ENCODE peak calls at places on chromosome 17, in four cellular contexts. One of them, this sample, is unnamed.

GRCh38 chr17:49571283-49571682 is 4.4 kb upstream of the NXPH3 start:
- DNase-seq in A549: no peak
- DNase-seq in left lung: no peak
- DNase-seq in CD8-positive, alpha-beta T cell: no peak
- DNase-seq in this sample: no peak

GRCh38 chr17:60468371-60468770 is 46.1 kb downstream of the CHCT1 start:
- DNase-seq in left lung: no peak
- DNase-seq in A549: no peak
- DNase-seq in CD8-positive, alpha-beta T cell: no peak
- DNase-seq in this sample: no peak

GRCh38 chr17:79923974-79924638 is 84.9 kb upstream of the CBX4 start:
- DNase-seq in CD8-positive, alpha-beta T cell: peak; percentile 17
- DNase-seq in left lung: no peak
- DNase-seq in A549: no peak
- DNase-seq in this sample: peak; percentile 46

GRCh38 chr17:6497496-6498221 is 53.4 kb downstream of the PIMREG start:
- DNase-seq in left lung: no peak
- DNase-seq in A549: no peak
- DNase-seq in CD8-positive, alpha-beta T cell: no peak
- DNase-seq in this sample: no peak

GRCh38 chr17:63511331-63511730 is 11.8 kb upstream of the KCNH6 start:
- DNase-seq in left lung: no peak
- DNase-seq in A549: no peak
- DNase-seq in CD8-positive, alpha-beta T cell: no peak
- DNase-seq in this sample: no peak

GRCh38 chr17:35170968-35171771 is 23.0 kb downstream of the SLC35G3 start:
- DNase-seq in CD8-positive, alpha-beta T cell: no peak
- DNase-seq in left lung: peak; percentile 30
- DNase-seq in A549: peak; percentile 49
- DNase-seq in this sample: peak; percentile 30

GRCh38 chr17:28193241-28193640 is 125.8 kb upstream of the TMEM97 start:
- DNase-seq in A549: no peak
- DNase-seq in CD8-positive, alpha-beta T cell: no peak
- DNase-seq in left lung: peak; percentile 75
- DNase-seq in this sample: no peak

GRCh38 chr17:49887086-49887743 is 39.3 kb upstream of the TAC4 start:
- DNase-seq in CD8-positive, alpha-beta T cell: no peak
- DNase-seq in A549: no peak
- DNase-seq in left lung: peak; percentile 78
- DNase-seq in this sample: no peak

GRCh38 chr17:71441098-71441497 is 679.7 kb upstream of the SOX9 start:
- DNase-seq in left lung: no peak
- DNase-seq in CD8-positive, alpha-beta T cell: no peak
- DNase-seq in A549: peak; percentile 45
- DNase-seq in this sample: peak; percentile 86

GRCh38 chr17:10051112-10051511 is 146.0 kb upstream of the RCVRN start:
- DNase-seq in A549: no peak
- DNase-seq in CD8-positive, alpha-beta T cell: no peak
- DNase-seq in left lung: no peak
- DNase-seq in this sample: no peak

GRCh38 chr17:78883533-78884131 is 19.4 kb downstream of the CEP295NL start:
- DNase-seq in CD8-positive, alpha-beta T cell: no peak
- DNase-seq in left lung: peak; percentile 85
- DNase-seq in A549: peak; percentile 98
- DNase-seq in this sample: peak; percentile 78
- TF ChIP-seq CTCF in CD8-positive, alpha-beta T cell: no peak
- TF ChIP-seq CTCF in left lung: no peak
- TF ChIP-seq CTCF in A549: peak; percentile 5
- TF ChIP-seq CTCF in this sample: no peak

GRCh38 chr17:29579866-29580771 is 9.3 kb downstream of the GIT1 start:
- DNase-seq in left lung: peak; percentile 82
- DNase-seq in CD8-positive, alpha-beta T cell: peak; percentile 85
- DNase-seq in A549: peak; percentile 99
- DNase-seq in this sample: peak; percentile 87
- TF ChIP-seq CTCF in left lung: peak; percentile 72
- TF ChIP-seq CTCF in CD8-positive, alpha-beta T cell: peak; percentile 80
- TF ChIP-seq CTCF in A549: peak; percentile 98
- TF ChIP-seq CTCF in this sample: peak; percentile 79

DNA sequence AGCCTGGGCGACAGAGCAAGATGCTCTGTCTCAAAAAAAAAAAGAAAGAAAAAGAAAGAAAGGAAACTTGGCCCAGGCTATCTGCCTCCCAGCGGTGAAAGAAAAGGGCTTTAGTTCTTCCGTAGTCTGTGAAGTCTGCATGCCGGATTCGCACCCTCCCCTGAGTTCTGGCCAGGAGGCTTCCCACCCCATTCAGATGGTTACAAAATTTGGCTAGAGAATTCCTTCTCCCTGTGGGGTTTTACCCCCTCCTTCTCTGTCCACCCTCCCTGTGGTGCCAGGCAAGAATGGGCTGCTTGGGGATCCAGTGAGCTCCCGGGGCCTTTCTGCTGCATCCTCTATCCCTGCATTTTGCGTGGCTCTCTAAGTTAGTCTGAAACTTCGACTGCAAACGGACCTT is 37.8 kb downstream of the PAFAH1B1 start:
- DNase-seq in A549: no peak
- DNase-seq in left lung: no peak
- DNase-seq in CD8-positive, alpha-beta T cell: no peak
- DNase-seq in this sample: no peak
- TF ChIP-seq CTCF in A549: no peak
- TF ChIP-seq CTCF in left lung: no peak
- TF ChIP-seq CTCF in CD8-positive, alpha-beta T cell: no peak
- TF ChIP-seq CTCF in this sample: no peak

GRCh38 chr17:81379523-81379942 is 15.7 kb upstream of the BAHCC1 start:
- DNase-seq in A549: no peak
- DNase-seq in CD8-positive, alpha-beta T cell: no peak
- DNase-seq in left lung: no peak
- DNase-seq in this sample: peak; percentile 42
- TF ChIP-seq CTCF in A549: no peak
- TF ChIP-seq CTCF in CD8-positive, alpha-beta T cell: no peak
- TF ChIP-seq CTCF in left lung: no peak
- TF ChIP-seq CTCF in this sample: no peak

GRCh38 chr17:8887834-8888703 is 20.6 kb upstream of the PIK3R6 start:
- DNase-seq in left lung: no peak
- DNase-seq in CD8-positive, alpha-beta T cell: no peak
- DNase-seq in A549: peak; percentile 69
- DNase-seq in this sample: peak; percentile 29
- TF ChIP-seq CTCF in left lung: no peak
- TF ChIP-seq CTCF in CD8-positive, alpha-beta T cell: no peak
- TF ChIP-seq CTCF in A549: peak; percentile 65
- TF ChIP-seq CTCF in this sample: no peak

DNA sequence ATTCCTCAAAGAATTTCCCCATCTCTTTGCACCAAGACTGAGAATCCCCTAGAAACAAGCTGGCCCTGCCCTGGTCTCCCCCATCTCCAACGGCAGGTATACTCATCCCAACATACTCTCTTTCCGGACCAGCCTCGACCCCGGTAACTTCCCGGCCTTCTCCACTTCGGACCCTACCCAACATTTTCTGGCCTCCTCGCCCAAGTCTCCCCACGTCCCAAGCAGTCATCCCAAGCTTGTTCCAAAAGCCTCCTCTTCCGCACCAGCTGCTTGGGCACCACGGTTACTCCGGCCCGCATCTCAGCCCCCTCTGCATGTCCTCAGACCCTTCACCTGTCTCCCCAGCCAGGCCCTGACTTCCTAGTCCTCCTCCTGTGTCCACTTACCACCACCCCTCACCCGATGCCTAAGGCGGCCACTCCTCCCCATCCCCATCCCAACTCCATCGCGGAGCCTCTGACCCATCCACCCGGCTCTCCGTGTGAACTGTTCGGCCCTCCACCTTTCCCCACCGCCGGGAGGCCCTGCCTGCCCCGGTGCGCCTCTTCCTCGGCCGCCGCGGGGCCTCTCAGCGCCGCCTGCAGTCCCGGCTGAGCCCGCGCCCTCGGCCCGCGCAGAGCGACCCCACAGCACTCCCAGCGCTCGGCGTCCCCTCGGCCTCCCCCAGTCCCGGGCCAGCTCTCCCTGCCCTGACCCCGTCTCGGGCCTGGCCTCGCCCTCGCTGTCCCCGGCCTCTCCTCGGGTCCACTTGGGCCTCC is 993 bp downstream of the PITPNA start:
- DNase-seq in left lung: no peak
- DNase-seq in CD8-positive, alpha-beta T cell: peak; percentile 20
- DNase-seq in A549: peak; percentile 63
- DNase-seq in this sample: no peak
- TF ChIP-seq CTCF in left lung: no peak
- TF ChIP-seq CTCF in CD8-positive, alpha-beta T cell: peak; percentile 38
- TF ChIP-seq CTCF in A549: peak; percentile 20
- TF ChIP-seq CTCF in this sample: peak; percentile 11